ENCODE peak calls at places on chromosomes 7 and 10, in six cellular contexts. I is lower lobe of right lung, X is cardiac fibroblast, L is suprapubic skin, D is pancreas, F is tibial nerve. V is an unnamed sample.

GRCh38 chr10:70169011-70169410 is 1.3 kb downstream of the SAR1A start:
- DNase-seq in D (no peak), I (no peak), L (no peak), X (no peak), F (no peak), V (no peak)

GRCh38 chr7:29384277-29384676 is 179.4 kb upstream of the PRR15 start:
- DNase-seq in X (no peak), D (no peak), F (no peak), I (no peak), L (no peak), V (no peak)

GRCh38 chr10:69965919-69966662 is 86.6 kb upstream of the MACROH2A2 start:
- DNase-seq in L (no peak), F (no peak), I (no peak), X (no peak), D (no peak), V (no peak)

GRCh38 chr7:10237306-10237705 is 736.4 kb upstream of the PHF14 start:
- DNase-seq in L (no peak), I (no peak), X (peak; percentile 13), F (no peak), D (no peak), V (no peak)

GRCh38 chr10:90937645-90938258 is 16.9 kb upstream of the ANKRD1 start:
- DNase-seq in L (no peak), I (no peak), X (no peak), F (no peak), D (no peak), V (no peak)

GRCh38 chr10:126227762-126228134 is 160.5 kb downstream of the ADAM12 start:
- DNase-seq in L (no peak), X (peak; percentile 33), F (no peak), I (no peak), D (no peak), V (peak; percentile 90)

GRCh38 chr7:130853503-130854279 is 119.7 kb upstream of the KLF14 start:
- DNase-seq in D (no peak), I (no peak), L (no peak), F (no peak), X (peak; percentile 66), V (peak; percentile 86)

GRCh38 chr7:1654738-1655490 is 15.2 kb upstream of the ELFN1 start:
- DNase-seq in X (no peak), D (no peak), I (no peak), L (no peak), F (no peak), V (no peak)

GRCh38 chr7:110407706-110408105 is 683.2 kb upstream of the LRRN3 start:
- DNase-seq in F (no peak), D (no peak), L (no peak), I (no peak), X (peak; percentile 24), V (no peak)

GRCh38 chr7:44884553-44885393 is 557 bp downstream of the PURB start:
- DNase-seq in L (peak; percentile 83), X (peak; percentile 77), I (peak; percentile 77), F (no peak), D (peak; percentile 77), V (peak; percentile 71)

GRCh38 chr10:76111986-76112825 is 680.8 kb downstream of the LRMDA start:
- DNase-seq in F (no peak), L (no peak), D (no peak), I (no peak), X (no peak), V (no peak)

GRCh38 chr7:19648791-19649190 is 60.0 kb downstream of the POLR1F start:
- DNase-seq in X (no peak), F (no peak), D (no peak), I (no peak), L (no peak), V (no peak)

GRCh38 chr10:5147255-5147980 is 37.5 kb downstream of the AKR1C8 start:
- DNase-seq in X (no peak), I (no peak), D (peak; percentile 53), L (no peak), F (no peak), V (no peak)

GRCh38 chr7:158586499-158587191 is 978 bp downstream of the PTPRN2 start:
- DNase-seq in L (no peak), I (no peak), X (no peak), D (peak; percentile 74), F (no peak), V (no peak)

GRCh38 chr7:90312745-90313144 is 8.4 kb downstream of the FAM237B start:
- DNase-seq in I (no peak), X (peak; percentile 36), F (no peak), L (no peak), D (no peak), V (peak; percentile 3)
- TF ChIP-seq CTCF in I (no peak), X (peak; percentile 20), F (no peak), L (no peak), D (no peak), V (peak; percentile 36)

DNA sequence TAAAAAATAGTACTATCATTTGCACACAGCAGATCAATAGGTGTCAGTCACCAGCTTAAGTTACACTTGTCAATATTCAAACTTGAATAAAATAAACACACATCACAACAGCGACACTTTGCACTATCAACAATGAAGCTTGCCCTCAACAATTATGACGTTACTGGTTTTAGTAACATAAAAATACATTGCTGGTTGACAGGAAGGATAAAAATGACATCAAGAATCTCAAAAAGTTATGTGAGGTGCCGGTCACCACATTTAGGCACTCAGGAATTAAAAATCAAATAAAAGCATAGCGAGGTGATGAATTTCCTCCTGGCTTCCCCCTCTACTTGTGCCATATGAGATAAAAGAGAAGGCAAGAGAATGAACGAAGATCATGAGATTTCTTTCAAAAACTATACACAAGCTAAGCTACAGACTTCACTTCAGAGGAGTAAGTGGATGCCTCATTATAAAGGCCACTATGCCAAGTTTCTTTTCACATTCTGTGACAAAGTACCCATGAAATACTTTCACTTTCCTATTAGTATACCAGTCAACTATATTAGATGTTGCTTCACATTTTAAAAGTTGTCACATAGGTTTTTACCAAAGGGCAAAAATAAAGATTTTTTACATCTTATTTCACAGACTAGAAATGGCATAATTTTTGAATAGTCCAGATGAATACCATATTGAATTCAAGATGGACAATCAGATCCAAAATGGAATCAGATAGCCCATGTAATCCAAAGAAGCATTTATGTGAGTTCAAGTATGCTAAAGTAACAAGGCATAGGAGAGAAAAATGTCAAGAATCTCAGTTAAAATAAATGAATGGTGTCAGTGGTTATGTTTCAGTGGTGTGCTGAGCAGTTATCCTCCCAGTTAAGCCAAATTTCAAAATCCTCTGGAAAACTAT is 3.6 kb downstream of the CCDC71L start:
- DNase-seq in F (no peak), X (peak; percentile 18), I (no peak), D (no peak), L (no peak), V (peak; percentile 61)
- H3K4me3 ChIP-seq in F (no peak overlapping the region), X (no peak overlapping the region), I (no peak overlapping the region), D (no peak overlapping the region), L (no peak overlapping the region), V (peak overlapping the region; percentile 85)

DNA sequence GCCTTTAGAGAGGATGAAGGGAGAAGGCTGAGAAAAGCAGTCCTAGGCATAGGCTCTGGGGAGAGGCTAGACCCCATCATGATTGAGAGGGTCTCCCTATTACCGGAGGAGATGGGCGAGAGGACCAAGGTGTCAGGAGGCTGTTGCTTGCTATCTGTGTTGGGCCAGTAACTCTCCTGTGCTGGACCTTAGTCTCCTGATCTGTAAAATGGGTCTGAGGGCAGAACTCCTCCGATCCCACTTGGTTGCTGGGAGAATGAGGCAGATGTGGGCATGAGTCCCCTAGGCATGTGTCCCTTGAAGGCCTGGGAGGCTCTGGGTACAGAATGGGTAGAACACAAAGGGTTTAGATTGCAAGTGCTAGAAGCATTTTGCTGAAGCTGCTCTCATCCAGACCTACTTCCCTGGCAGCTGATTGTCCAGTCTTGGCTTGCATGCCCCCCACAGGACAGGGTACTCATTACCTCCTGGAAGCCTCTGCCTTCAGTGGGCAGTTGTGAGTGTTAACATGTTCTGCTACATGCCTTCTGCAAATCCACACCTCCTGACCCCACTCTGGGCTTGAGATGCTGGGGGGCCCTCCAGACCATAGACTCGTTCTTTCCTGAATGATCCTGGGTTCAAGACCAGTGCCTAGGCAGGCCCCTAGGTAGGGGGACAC is 4.4 kb downstream of the ZMIZ1 start:
- DNase-seq in F (no peak), X (no peak), I (no peak), L (no peak), D (no peak), V (no peak)
- TF ChIP-seq CTCF in F (no peak), X (peak; percentile 12), I (no peak), L (no peak), D (no peak), V (peak; percentile 27)

DNA sequence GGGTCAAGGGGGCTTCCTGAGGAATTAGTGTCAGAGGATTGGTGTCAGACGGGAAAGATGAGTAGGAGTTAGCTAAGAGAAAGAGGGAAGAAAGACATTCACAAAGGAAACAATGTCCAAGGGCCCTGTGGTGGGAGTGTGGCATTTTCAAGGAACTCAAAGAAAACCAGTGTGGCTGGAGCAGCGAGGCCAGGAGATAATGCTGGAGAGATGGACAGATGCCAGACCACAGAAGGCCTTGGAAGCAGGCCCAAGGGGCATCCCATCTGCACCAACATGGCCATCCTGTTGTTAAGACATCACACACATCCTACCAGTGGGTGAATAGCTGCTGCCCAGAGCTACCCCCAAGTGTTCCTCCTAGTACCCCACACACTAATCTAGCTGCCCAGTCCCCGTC is 36.1 kb upstream of the CUL1 start:
- DNase-seq in X (no peak), D (no peak), L (no peak), F (no peak), I (no peak), V (peak; percentile 4)
- H3K4me3 ChIP-seq in X (no peak overlapping the region), D (no peak overlapping the region), L (no peak overlapping the region), F (no peak overlapping the region), I (no peak overlapping the region), V (no peak overlapping the region)

DNA sequence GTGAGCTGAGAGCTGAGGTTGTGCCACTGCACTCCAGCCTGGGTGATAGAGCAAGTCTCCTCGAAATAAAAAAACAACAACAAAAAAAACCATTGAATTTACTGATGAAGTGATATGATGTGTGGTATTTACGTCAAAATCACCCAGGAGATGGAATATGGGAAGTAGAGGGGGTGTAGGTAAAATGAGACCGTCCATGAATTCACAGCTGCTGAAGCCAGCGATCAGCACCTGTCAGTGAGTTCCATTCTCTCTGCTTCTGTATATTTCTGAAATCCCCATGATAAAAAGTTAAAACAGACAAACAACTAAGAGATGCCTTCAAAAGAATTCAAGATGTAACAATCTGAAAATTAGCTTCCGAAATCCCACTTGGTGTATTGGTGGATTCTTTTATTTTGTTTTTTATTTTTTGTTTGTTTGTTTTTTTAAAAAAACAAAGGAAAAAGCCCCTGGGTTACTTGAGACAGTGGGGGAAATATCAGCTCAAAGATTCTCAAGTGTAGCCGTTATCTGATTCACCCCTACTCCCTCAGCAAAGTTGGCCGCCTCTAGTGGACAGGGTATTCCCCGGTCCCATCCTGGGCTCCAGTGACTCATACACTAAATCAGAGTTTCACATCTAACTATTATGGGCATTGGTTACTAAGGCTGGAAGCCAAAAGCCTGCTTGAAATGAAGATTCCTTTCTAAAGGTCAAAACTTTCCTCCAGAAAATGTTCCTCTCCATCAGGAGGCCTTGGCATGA is 76.4 kb downstream of the MAP3K8 start:
- DNase-seq in I (no peak), F (no peak), L (no peak), D (no peak), X (peak; percentile 77), V (peak; percentile 54)
- TF ChIP-seq CTCF in I (no peak), F (no peak), L (no peak), D (no peak), X (peak; percentile 22), V (peak; percentile 32)

GRCh38 chr7:138785587-138786437 is 12.0 kb upstream of the TMEM213 start:
- DNase-seq in F (no peak), X (peak; percentile 42), L (no peak), D (no peak), I (no peak), V (peak; percentile 11)
- H3K4me3 ChIP-seq in F (no peak overlapping the region), X (no peak overlapping the region), L (no peak overlapping the region), D (no peak overlapping the region), I (no peak overlapping the region), V (no peak overlapping the region)

V was measured in AG10803.